ENCODE peak calls at places on chromosomes 7 and 10, in four cellular contexts. W is H1, U is IMR-90, X is neuronal stem cell. J is an unnamed sample.

GRCh38 chr10:63930584-63930983 is 409.4 kb downstream of the REEP3 start:
- DNase-seq in W (no peak), U (no peak), X (no peak), J (no peak)

GRCh38 chr10:1782841-1783240 is 45.5 kb upstream of the ADARB2 start:
- DNase-seq in U (no peak), X (no peak), W (no peak), J (no peak)

GRCh38 chr10:7185367-7185690 is 225.5 kb downstream of the SFMBT2 start:
- DNase-seq in X (no peak), W (no peak), U (no peak), J (no peak)

GRCh38 chr7:127874951-127875608 is 156.2 kb downstream of the LRRC4 start:
- DNase-seq in X (no peak), U (peak; percentile 47), W (no peak), J (no peak)

GRCh38 chr7:139041378-139042053 is 5.7 kb upstream of the ZC3HAV1L start:
- DNase-seq in U (no peak), W (no peak), X (no peak), J (no peak)

GRCh38 chr7:91759205-91759863 is 121.2 kb downstream of the MTERF1 start:
- DNase-seq in W (no peak), X (no peak), U (no peak), J (peak; percentile 67)

GRCh38 chr10:3808689-3809199 is 23.7 kb upstream of the KLF6 start:
- DNase-seq in U (no peak), W (no peak), X (no peak), J (no peak)

GRCh38 chr10:35451103-35452016 is 115.1 kb downstream of the CCNY start:
- DNase-seq in U (peak; percentile 63), X (no peak), W (no peak), J (no peak)

GRCh38 chr7:6650086-6650485 is 13.0 kb downstream of the ZNF316 start:
- DNase-seq in X (no peak), W (no peak), U (no peak), J (no peak)

GRCh38 chr7:139679731-139680594 is 97.8 kb downstream of the HIPK2 start:
- DNase-seq in X (no peak), W (no peak), U (peak; percentile 86), J (no peak)

GRCh38 chr7:140631602-140632001 is 9.0 kb downstream of the DENND2A start:
- DNase-seq in W (no peak), X (no peak), U (no peak), J (no peak)

GRCh38 chr7:39353615-39354376 is 212.4 kb upstream of the YAE1 start:
- DNase-seq in U (no peak), X (peak; percentile 48), W (peak; percentile 57), J (peak; percentile 65)

GRCh38 chr10:86710987-86711236 is 42.6 kb downstream of the LDB3 start:
- DNase-seq in U (no peak), X (no peak), W (no peak), J (no peak)

GRCh38 chr10:86709786-86710185 is 41.5 kb downstream of the LDB3 start:
- DNase-seq in W (peak; percentile 45), U (no peak), X (no peak), J (no peak)

GRCh38 chr10:86708783-86709778 is 40.8 kb downstream of the LDB3 start:
- DNase-seq in U (no peak), W (no peak), X (no peak), J (no peak)

GRCh38 chr10:86711237-86711956 is 43.1 kb downstream of the LDB3 start:
- DNase-seq in U (peak; percentile 85), W (peak; percentile 92), X (peak; percentile 80), J (peak; percentile 89)

GRCh38 chr10:86711957-86712708 is 43.8 kb downstream of the LDB3 start:
- DNase-seq in W (no peak), X (peak; percentile 38), U (peak; percentile 25), J (peak; percentile 63)
- H3K23ac ChIP-seq in W (no peak overlapping the region), X (no peak overlapping the region), U (peak overlapping the region; percentile 89), J (no peak overlapping the region)

GRCh38 chr10:98613446-98613845 is 166.7 kb upstream of the HPS1 start:
- DNase-seq in X (no peak), U (no peak), W (no peak), J (no peak)
- H3K23ac ChIP-seq in X (no peak overlapping the region), U (no peak overlapping the region), W (no peak overlapping the region), J (no peak overlapping the region)

GRCh38 chr7:131626643-131627042 is 70.2 kb upstream of the PODXL start:
- DNase-seq in U (no peak), W (no peak), X (no peak), J (no peak)

GRCh38 chr7:131627589-131628212 is 71.3 kb upstream of the PODXL start:
- DNase-seq in W (no peak), U (no peak), X (no peak), J (no peak)

GRCh38 chr7:131629203-131629871 is 72.9 kb upstream of the PODXL start:
- DNase-seq in U (peak; percentile 66), W (no peak), X (no peak), J (no peak)

GRCh38 chr7:131630427-131630826 is 74.0 kb upstream of the PODXL start:
- DNase-seq in U (no peak), X (no peak), W (no peak), J (no peak)

DNA sequence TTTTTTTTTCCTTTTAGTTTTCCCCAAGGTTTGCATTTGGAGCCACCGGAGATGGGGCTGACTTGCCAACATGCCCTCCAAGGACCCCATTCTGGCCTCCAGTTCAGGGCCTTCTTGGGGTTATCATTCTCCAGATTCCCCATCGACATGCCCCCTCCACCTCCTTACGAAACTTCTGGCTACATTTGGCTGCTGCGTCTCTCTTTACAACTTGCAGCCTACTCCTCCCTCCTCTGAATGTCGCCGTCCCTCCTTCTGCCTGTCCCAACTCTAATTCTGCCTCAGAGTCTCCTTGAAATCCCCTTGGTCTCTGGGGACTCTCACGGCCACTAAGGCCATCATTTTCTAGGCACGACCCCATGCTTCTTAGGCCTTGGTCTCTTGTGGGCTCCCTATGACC is 72.2 kb upstream of the PODXL start:
- DNase-seq in W (no peak), U (no peak), X (no peak), J (no peak)
- H3K23ac ChIP-seq in W (no peak overlapping the region), U (peak overlapping the region; percentile 31), X (no peak overlapping the region), J (no peak overlapping the region)

DNA sequence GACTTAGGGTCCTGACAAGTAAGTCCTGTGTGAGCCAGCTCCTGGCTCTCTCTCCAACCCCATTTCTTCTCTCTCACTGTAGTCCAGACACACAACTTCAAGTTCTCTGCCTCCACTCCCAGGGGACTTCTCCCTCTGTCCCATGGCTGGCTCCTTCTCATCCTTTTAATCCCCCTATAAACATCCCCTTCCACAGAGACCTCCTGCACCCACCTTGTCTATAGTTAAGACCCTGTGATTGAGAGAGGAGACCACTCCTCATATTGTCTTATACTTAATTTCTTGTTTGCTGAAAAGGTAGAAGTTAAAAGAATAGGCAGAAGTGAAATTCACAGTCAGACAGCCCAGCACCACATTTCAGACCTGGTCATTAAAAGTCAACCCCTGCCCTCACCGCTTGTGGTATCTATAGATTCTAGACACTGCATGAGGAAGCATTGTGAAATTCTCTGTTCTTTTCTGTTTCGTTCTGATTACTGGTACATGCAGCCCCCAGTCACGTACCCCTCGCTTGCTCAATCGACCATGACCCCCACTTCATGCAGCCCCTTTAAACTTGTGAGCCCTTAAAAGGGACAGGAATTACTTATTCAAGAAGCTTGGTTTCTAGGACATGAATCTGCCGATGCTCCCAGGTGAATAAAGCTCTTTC is 125.6 kb upstream of the FRMD4A start:
- DNase-seq in W (no peak), X (no peak), U (no peak), J (no peak)
- H3K23ac ChIP-seq in W (no peak overlapping the region), X (no peak overlapping the region), U (no peak overlapping the region), J (no peak overlapping the region)

GRCh38 chr7:47906883-47907282 is 41.4 kb downstream of the PKD1L1 start:
- DNase-seq in U (no peak), W (no peak), X (no peak), J (no peak)

GRCh38 chr7:47901542-47901941 is 46.7 kb downstream of the PKD1L1 start:
- DNase-seq in U (peak; percentile 19), X (no peak), W (no peak), J (no peak)

GRCh38 chr7:47902013-47902412 is 46.3 kb downstream of the PKD1L1 start:
- DNase-seq in X (no peak), W (no peak), U (no peak), J (no peak)

GRCh38 chr7:47908726-47909125 is 39.5 kb downstream of the PKD1L1 start:
- DNase-seq in W (no peak), U (no peak), X (peak; percentile 31), J (no peak)

DNA sequence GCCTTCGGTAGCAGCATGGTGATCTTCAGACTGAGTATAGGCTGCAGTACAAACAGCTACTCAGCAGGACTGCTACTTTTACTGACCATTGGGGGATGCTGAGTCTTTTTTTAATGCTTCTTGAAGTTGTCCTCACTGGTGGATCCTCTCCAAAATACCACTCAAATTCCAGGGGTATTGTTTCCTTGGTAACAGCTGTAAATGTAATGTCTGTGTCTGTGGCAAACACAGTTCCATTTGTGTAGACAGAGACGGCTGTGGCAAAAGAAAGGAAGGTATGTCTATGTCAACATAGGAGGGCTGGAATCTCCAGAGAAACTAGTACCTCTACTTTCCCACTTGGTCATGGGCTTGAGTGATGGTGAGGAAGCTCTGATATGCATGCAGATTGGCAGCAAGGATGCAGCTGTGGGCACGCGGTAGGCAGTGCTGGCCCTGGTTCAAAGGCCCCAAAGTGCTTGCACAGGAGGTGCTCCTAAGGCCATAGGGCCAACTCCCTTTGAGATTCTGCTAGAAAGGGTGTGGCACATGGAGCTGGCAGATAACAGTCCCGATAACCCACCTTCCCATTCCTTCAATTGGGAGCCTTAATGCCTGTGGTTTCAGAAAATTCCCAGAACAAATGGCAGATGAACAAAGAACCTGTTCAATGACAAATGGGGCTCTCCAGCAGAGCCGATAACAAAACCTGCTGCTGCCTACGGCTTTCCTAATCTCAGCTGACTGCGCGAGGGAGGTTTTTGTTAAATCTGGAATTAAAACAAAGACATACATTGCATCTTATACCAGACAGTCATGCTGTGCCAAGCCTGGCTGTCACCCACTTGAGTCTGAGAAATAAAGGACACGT is 43.0 kb downstream of the PKD1L1 start:
- DNase-seq in X (peak; percentile 29), U (no peak), W (no peak), J (no peak)
- H3K23ac ChIP-seq in X (no peak overlapping the region), U (no peak overlapping the region), W (no peak overlapping the region), J (no peak overlapping the region)

GRCh38 chr10:103921248-103921647 is 3.3 kb upstream of the STN1 start:
- DNase-seq in W (no peak), U (no peak), X (no peak), J (no peak)
- H3K23ac ChIP-seq in W (no peak overlapping the region), U (no peak overlapping the region), X (no peak overlapping the region), J (no peak overlapping the region)

GRCh38 chr7:4174016-4174415 is 508.1 kb upstream of the FOXK1 start:
- DNase-seq in U (no peak), W (no peak), X (no peak), J (no peak)
- H3K23ac ChIP-seq in U (no peak overlapping the region), W (no peak overlapping the region), X (no peak overlapping the region), J (no peak overlapping the region)

GRCh38 chr7:116500071-116500853 is 724 bp downstream of the CAV2 start:
- DNase-seq in W (no peak), U (peak; percentile 50), X (no peak), J (peak; percentile 54)
- H3K23ac ChIP-seq in W (no peak overlapping the region), U (peak overlapping the region; percentile 99), X (peak overlapping the region; percentile 83), J (no peak overlapping the region)

GRCh38 chr10:102409604-102410426 is 8.8 kb downstream of the PSD start:
- DNase-seq in U (no peak), X (no peak), W (peak; percentile 67), J (peak; percentile 38)
- H3K23ac ChIP-seq in U (peak overlapping the region; percentile 71), X (peak overlapping the region; percentile 20), W (no peak overlapping the region), J (no peak overlapping the region)

J was measured in H9.